ENCODE peak calls at places on chromosomes 12 and 14, in four cellular contexts. T, O, I and W are unnamed samples.

GRCh38 chr14:82667006-82667405 is 1133.4 kb upstream of the SEL1L start:
- ATAC-seq in T (no peak), I (no peak), O (peak; percentile 97), W (peak; percentile 84)

GRCh38 chr12:66910366-66910974 is 231.6 kb upstream of the GRIP1 start:
- ATAC-seq in O (no peak), I (no peak), T (no peak), W (no peak)

GRCh38 chr12:130933269-130933995 is 20.3 kb upstream of the ADGRD1 start:
- ATAC-seq in T (no peak), I (no peak), O (peak; percentile 77), W (no peak)

GRCh38 chr12:131862994-131863710 is 31.3 kb upstream of the ULK1 start:
- ATAC-seq in O (no peak), T (no peak), I (no peak), W (no peak)

GRCh38 chr12:80269953-80270552 is 170.7 kb downstream of the OTOGL start:
- ATAC-seq in I (no peak), T (no peak), O (peak; percentile 46), W (peak; percentile 41)

GRCh38 chr12:19451196-19451595 is 11.9 kb downstream of the AEBP2 start:
- ATAC-seq in O (peak; percentile 65), I (no peak), T (no peak), W (no peak)

GRCh38 chr14:75454963-75455546 is 27.2 kb downstream of the JDP2 start:
- ATAC-seq in I (no peak), T (no peak), O (peak; percentile 11), W (no peak)

GRCh38 chr12:46617167-46617566 is 208.6 kb downstream of the SLC38A4 start:
- ATAC-seq in I (no peak), O (peak; percentile 100), T (no peak), W (peak; percentile 100)

GRCh38 chr12:28242888-28243633 is 52.8 kb downstream of the CCDC91 start:
- ATAC-seq in O (no peak), I (no peak), T (no peak), W (no peak)

GRCh38 chr14:95059126-95059525 is 98.2 kb downstream of the DICER1 start:
- ATAC-seq in T (no peak), O (no peak), I (no peak), W (no peak)

GRCh38 chr12:116133609-116134214 is 143.8 kb downstream of the MED13L start:
- ATAC-seq in O (no peak), I (no peak), T (no peak), W (no peak)